ENCODE peak calls at places on chromosome 19, in five cellular contexts. T is heart right ventricle, B is BE2C, Z is right lobe of liver, Q is thoracic aorta. U is an unnamed sample. For H3K4me1, the result is how much of the 10 kb centered on the place peaks cover.

GRCh38 chr19:5805465-5806132 is 732 bp downstream of the NRTN start:
- DNase-seq in T (peak), Q (no peak), B (peak), Z (peak), U (peak)

GRCh38 chr19:40053491-40053890 is 2.5 kb downstream of the ZNF780B start:
- DNase-seq in Q (no peak), T (no peak), Z (no peak), B (no peak), U (no peak)

GRCh38 chr19:21677696-21678418 is 89.5 kb downstream of the ZNF100 start:
- DNase-seq in B (no peak), T (peak), Z (no peak), Q (no peak), U (no peak)

GRCh38 chr19:4896372-4896771 is 6.3 kb downstream of the ARRDC5 start:
- DNase-seq in B (no peak), Z (no peak), T (no peak), Q (no peak), U (no peak)

GRCh38 chr19:48915757-48916156 is 15.6 kb downstream of the NUCB1 start:
- DNase-seq in Q (no peak), T (no peak), B (no peak), Z (no peak), U (no peak)

GRCh38 chr19:52946322-52947310 is 16.1 kb downstream of the ZNF816 start:
- DNase-seq in T (peak), B (peak), Z (no peak), Q (no peak), U (peak)

GRCh38 chr19:48511321-48511731 is 309 bp downstream of the LMTK3 start:
- DNase-seq in T (no peak), Z (no peak), Q (no peak), B (peak), U (no peak)

GRCh38 chr19:51786651-51787494 is 8.1 kb upstream of the FPR3 start:
- DNase-seq in Z (no peak), Q (no peak), T (no peak), B (no peak), U (no peak)

GRCh38 chr19:14000691-14001365 is 5.3 kb downstream of the RFX1 start:
- DNase-seq in B (no peak), T (no peak), Q (no peak), Z (no peak), U (peak)

GRCh38 chr19:40266912-40267600 is 18.1 kb downstream of the AKT2 start:
- DNase-seq in Z (peak), T (no peak), B (no peak), Q (no peak), U (no peak)

GRCh38 chr19:13064092-13064489 is 38.6 kb downstream of the LYL1 start:
- DNase-seq in B (no peak), Q (no peak), T (peak), Z (no peak), U (no peak)

GRCh38 chr19:21508198-21508597 is 2.8 kb downstream of the ZNF429 start:
- DNase-seq in Q (no peak), T (no peak), B (no peak), Z (no peak), U (no peak)

GRCh38 chr19:30563691-30564090 is 191.5 kb downstream of the ZNF536 start:
- DNase-seq in Z (no peak), Q (no peak), T (no peak), B (no peak), U (no peak)

GRCh38 chr19:48968179-48968661 is 3.1 kb downstream of the FTL start:
- DNase-seq in B (no peak), Z (no peak), T (no peak), Q (no peak), U (no peak)

GRCh38 chr19:10896851-10897526 is 25.6 kb downstream of the CARM1 start:
- DNase-seq in B (no peak), Z (no peak), Q (no peak), T (no peak), U (no peak)

DNA sequence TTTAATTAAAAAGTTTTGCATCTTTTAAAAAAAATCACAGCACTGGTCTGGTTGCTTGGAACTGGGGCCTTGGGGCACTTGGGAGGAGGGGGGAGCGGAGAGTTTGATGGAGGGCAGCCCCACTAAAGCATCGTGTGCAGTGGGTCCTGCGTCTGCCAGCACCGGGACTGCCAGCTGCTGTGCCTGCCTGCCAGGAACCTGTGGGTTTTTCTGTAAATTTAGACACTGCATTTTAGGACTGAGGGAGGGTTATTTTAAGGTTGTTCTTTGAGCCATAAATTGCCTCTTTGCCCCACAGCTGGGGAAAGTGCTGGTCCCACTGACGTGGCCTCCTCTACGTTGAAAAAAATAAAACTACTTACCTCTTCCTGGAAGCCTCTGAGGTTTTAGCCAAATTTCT is 2.9 kb downstream of the KLF2 start:
- DNase-seq in Q (no peak), T (no peak), Z (no peak), B (no peak), U (no peak)
- H3K4me1 ChIP-seq in Q (under half), T (half or more), Z (under half), B (under half), U (under half)

GRCh38 chr19:41868989-41869300 is 8.1 kb upstream of the CD79A start:
- DNase-seq in Z (no peak), T (no peak), Q (no peak), B (no peak), U (no peak)

GRCh38 chr19:41868120-41868988 is 8.3 kb downstream of the RPS19 start:
- DNase-seq in Q (no peak), Z (no peak), T (no peak), B (no peak), U (peak)

GRCh38 chr19:41864374-41864773 is 4.3 kb downstream of the RPS19 start:
- DNase-seq in Z (no peak), B (no peak), Q (no peak), T (no peak), U (peak)

GRCh38 chr19:41863209-41863931 is 3.3 kb downstream of the RPS19 start:
- DNase-seq in B (no peak), Q (no peak), Z (no peak), T (no peak), U (no peak)

DNA sequence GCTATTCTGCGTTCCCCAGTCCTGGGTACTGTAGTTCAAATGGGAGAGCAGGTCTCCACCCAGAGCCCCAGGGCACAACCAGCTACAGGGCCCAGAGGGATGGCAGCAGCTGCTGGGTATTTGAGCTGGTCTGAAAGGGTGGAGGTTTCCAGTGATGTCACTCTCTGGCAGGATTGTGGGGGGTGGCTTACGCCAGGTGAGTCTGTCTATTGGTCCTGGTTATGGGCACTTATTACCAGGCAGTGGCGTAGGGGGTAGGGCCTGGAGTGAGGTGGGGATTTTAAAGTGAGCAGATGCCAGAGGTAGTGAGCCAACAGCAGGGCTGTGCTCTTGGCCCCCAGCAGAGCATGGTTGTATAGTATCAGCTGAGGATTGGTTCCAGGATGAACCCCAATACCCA is 6.2 kb downstream of the RPS19 start:
- DNase-seq in Q (no peak), Z (no peak), T (no peak), B (no peak), U (peak)
- H3K4me1 ChIP-seq in Q (under half), Z (under half), T (half or more), B (under half), U (half or more)

DNA sequence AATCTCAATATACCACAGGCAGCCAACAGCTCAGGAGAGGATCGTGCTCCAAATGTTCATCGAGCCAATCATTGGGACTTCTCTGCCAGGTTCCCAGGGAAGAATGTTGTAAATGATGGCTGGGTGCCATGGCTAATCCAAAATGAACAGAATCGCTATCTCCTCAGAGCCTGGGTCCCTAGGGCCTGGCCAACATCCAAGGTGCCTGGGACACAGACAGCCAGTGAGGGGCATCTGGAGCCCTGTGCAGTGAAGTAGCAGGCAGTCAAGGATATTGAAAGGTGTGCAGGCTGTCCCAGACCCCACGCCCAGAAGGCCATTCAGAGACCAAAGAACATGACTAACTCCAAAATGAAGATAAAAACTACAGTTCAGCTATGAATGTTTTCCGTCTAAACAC is 37.7 kb downstream of the BRD4 start:
- DNase-seq in B (peak), Q (no peak), T (peak), Z (no peak), U (no peak)
- H3K4me1 ChIP-seq in B (under half), Q (half or more), T (half or more), Z (under half), U (half or more)

DNA sequence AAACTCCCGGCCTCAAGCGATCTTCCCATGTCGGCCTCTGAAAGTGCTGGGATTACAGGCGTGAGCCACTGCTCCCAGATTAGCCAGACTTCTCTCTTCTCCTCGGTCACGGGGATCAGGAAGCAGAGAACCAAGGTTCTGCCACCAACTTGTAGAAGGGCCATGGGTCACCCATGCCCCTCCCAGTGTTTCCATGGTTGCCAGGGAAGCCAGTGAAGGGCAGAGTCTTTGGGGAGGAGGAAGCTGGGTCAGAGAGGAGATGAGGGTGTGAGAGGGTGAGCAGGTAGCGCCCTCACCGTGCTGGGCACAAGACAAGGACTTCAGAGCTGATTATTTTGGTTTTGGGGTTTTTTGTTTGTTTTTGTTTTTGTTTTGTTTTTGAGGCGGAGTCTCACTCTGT is 77.1 kb downstream of the GNG7 start:
- DNase-seq in Z (peak), Q (no peak), B (no peak), T (no peak), U (peak)
- H3K4me1 ChIP-seq in Z (under half), Q (under half), B (under half), T (under half), U (half or more)

DNA sequence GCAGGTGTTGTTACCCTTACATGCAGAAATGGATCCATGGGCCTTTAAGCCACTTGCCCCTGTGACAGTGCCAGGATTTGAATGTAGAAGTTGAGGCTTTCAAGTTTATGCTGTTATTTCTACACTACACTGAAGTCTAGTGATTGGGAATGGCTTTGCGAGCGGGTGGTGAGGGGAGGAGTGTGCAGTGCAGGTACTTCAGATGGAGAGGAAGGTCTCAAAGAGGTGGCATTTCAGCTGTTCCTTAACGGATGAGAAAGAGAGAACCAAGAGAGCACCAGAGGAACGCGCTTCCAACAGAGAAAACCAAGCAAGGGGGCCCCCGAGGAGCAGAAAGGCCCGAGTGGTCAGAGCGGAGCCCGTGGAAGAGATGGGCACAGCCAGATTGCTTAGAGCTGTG is 13.3 kb downstream of the ACTN4 start:
- DNase-seq in T (no peak), Z (no peak), Q (no peak), B (no peak), U (no peak)
- H3K4me1 ChIP-seq in T (half or more), Z (under half), Q (half or more), B (under half), U (half or more)

GRCh38 chr19:47230122-47230920 is 678 bp downstream of the BBC3 start:
- DNase-seq in B (peak), Q (no peak), T (peak), Z (peak), U (peak)
- H3K4me1 ChIP-seq in B (under half), Q (under half), T (half or more), Z (under half), U (under half)

GRCh38 chr19:38695832-38696732 is 48.2 kb downstream of the CAPN12 start:
- DNase-seq in Z (no peak), Q (no peak), B (no peak), T (no peak), U (no peak)
- H3K4me1 ChIP-seq in Z (under half), Q (half or more), B (under half), T (half or more), U (half or more)

GRCh38 chr19:17748884-17749638 is 2.2 kb upstream of the FCHO1 start:
- DNase-seq in B (no peak), Z (no peak), T (no peak), Q (no peak), U (no peak)
- H3K4me1 ChIP-seq in B (under half), Z (under half), T (under half), Q (under half), U (under half)